ENCODE peak calls at places on chromosomes 13 and 19, in six cellular contexts. W, O, R, X, B and C are unnamed samples.

GRCh38 chr13:109198585-109198984 is 569.2 kb downstream of the MYO16 start:
- DNase-seq in O (no peak), X (no peak), B (no peak), R (no peak), W (no peak), C (no peak)

GRCh38 chr13:32861304-32861703 is 154.9 kb upstream of the KL start:
- DNase-seq in W (no peak), X (no peak), R (no peak), O (no peak), B (no peak), C (no peak)

GRCh38 chr19:45469835-45470146 is 2.0 kb downstream of the FOSB start:
- DNase-seq in O (no peak), X (no peak), W (no peak), B (no peak), R (no peak), C (peak; percentile 90)

GRCh38 chr13:42969558-42970172 is 22.4 kb downstream of the EPSTI1 start:
- DNase-seq in X (peak; percentile 71), O (peak; percentile 82), B (peak; percentile 81), R (peak; percentile 64), W (peak; percentile 83), C (peak; percentile 72)

GRCh38 chr19:13212759-13213330 is 62.6 kb downstream of the IER2 start:
- DNase-seq in W (peak; percentile 81), X (peak; percentile 60), O (peak; percentile 84), R (peak; percentile 28), B (peak; percentile 57), C (peak; percentile 65)

GRCh38 chr19:4474504-4475136 is 2.5 kb downstream of the HDGFL2 start:
- DNase-seq in R (no peak), O (peak; percentile 90), B (no peak), W (no peak), X (no peak), C (peak; percentile 86)

GRCh38 chr19:3007975-3008374 is 21.1 kb downstream of the TLE2 start:
- DNase-seq in W (no peak), B (no peak), R (no peak), O (no peak), X (no peak), C (no peak)

GRCh38 chr19:46824887-46825730 is 25.5 kb downstream of the AP2S1 start:
- DNase-seq in O (no peak), X (no peak), B (no peak), W (peak; percentile 69), R (no peak), C (peak; percentile 53)

GRCh38 chr13:112103971-112104872 is 37.3 kb downstream of the SOX1 start:
- DNase-seq in R (no peak), B (no peak), X (no peak), O (peak; percentile 66), W (no peak), C (no peak)

GRCh38 chr13:24027494-24027893 is 130.2 kb upstream of the C1QTNF9B start:
- DNase-seq in X (no peak), R (no peak), O (no peak), W (no peak), B (no peak), C (no peak)

GRCh38 chr19:50187937-50188336 is 15.5 kb upstream of the MYH14 start:
- DNase-seq in B (no peak), R (no peak), O (no peak), W (no peak), X (no peak), C (no peak)

GRCh38 chr19:45739498-45740439 is 6.5 kb downstream of the MEIOSIN start:
- DNase-seq in X (no peak), B (no peak), W (peak; percentile 69), O (no peak), R (no peak), C (no peak)

GRCh38 chr13:53324656-53325055 is 296.0 kb downstream of the OLFM4 start:
- DNase-seq in R (no peak), X (no peak), W (no peak), B (no peak), O (no peak), C (no peak)

GRCh38 chr13:30905932-30906383 is at the start of gene MEDAG:
- DNase-seq in O (no peak), R (peak; percentile 87), W (peak; percentile 50), X (no peak), B (peak; percentile 88), C (no peak)

GRCh38 chr13:23915308-23915707 is 18.0 kb upstream of the C1QTNF9B start:
- DNase-seq in W (no peak), R (no peak), B (no peak), O (no peak), X (no peak), C (no peak)

DNA sequence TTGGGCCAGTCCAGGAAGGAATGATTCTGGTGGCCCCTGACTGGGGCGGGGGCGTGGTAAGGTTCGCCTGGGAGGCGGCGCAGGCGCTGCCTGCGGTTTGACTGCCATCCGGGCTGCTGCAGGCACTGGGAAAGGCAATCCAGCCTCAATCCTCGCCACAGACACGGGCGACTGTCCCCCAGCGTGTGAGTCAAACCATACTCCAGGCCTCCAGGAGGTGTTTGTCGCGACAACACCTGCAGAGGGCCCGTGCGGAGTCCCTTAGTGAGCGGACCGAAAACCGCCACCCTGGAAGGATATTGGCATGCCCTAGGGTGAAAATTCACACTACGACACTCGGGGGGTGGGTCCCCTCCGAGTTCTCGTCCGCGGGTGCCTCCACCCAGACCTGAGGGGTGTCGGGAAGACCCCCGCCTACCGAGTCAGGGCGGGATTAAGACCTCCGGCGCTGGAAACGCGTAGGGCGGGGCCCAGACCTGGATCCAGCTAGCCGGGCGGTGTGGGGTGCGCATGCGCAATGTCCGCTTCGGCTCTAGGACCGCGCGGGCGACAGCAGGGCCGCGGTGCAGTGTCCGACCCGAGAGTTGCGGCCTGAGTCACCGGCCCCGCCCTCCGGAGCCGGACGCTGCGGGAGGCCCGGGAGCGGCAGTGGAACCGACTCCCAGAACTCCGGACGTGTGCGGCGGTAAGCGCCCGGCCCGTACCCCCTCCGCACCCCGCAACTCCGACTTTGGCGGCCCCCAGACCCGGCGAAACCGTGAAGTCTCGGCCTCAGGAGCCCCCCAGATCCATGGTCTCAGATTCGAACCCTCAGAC is at the start of gene CAPNS1:
- DNase-seq in X (peak; percentile 93), R (peak; percentile 95), O (peak; percentile 98), W (peak; percentile 99), B (peak; percentile 98), C (peak; percentile 98)
- TF ChIP-seq CTCF in X (no peak), R (no peak), O (peak; percentile 42), W (no peak), B (no peak), C (no peak)

GRCh38 chr13:40175639-40176038 is 490.8 kb downstream of the FOXO1 start:
- DNase-seq in O (no peak), X (no peak), B (no peak), R (no peak), W (no peak), C (no peak)
- TF ChIP-seq CTCF in O (no peak), X (no peak), B (no peak), R (no peak), W (no peak), C (no peak)

GRCh38 chr19:12202250-12202649 is 39.4 kb downstream of the ZNF136 start:
- DNase-seq in R (no peak), W (peak; percentile 52), O (peak; percentile 31), B (no peak), X (peak; percentile 33), C (no peak)
- TF ChIP-seq CTCF in R (no peak), W (peak; percentile 32), O (peak; percentile 69), B (no peak), X (no peak), C (no peak)

DNA sequence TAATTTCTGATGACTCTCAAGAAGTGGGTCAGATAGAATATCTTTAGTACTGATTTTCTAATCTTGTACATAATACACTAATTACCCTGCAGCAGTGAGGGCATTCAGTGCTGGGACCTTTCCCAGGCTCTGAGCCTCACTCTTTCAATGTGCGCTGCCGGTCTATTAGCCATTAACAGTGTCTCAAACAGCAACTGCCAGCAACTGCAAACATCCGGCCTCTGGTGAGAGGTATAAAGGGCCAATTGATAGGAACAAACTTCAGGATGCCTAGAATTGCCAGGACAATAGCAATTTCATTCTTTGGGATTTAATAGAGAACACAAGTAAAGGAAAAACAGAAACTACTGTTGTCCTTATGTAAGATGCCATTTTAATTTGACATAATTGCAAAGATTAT is 604.4 kb upstream of the SPRY2 start:
- DNase-seq in B (no peak), R (no peak), O (peak; percentile 69), X (no peak), W (no peak), C (no peak)
- TF ChIP-seq CTCF in B (no peak), R (no peak), O (no peak), X (no peak), W (no peak), C (no peak)

GRCh38 chr13:72221276-72221962 is 354.4 kb upstream of the DACH1 start:
- DNase-seq in W (peak; percentile 44), X (no peak), B (peak; percentile 15), O (peak; percentile 91), R (no peak), C (peak; percentile 8)
- TF ChIP-seq CTCF in W (peak; percentile 48), X (no peak), B (peak; percentile 11), O (peak; percentile 90), R (no peak), C (peak; percentile 48)